ENCODE peak calls at places on chromosome 21, in ten cellular contexts. I, G, M, D, H, R, P, Z, Q and L are unnamed samples.

GRCh38 chr21:31470896-31471694 is 127.0 kb upstream of the TIAM1 start:
- DNase-seq in I (no peak), G (no peak), M (no peak), D (no peak), H (no peak), R (no peak), P (no peak), Z (no peak), Q (no peak), L (no peak)

GRCh38 chr21:36141513-36141925 is 6.6 kb downstream of the CBR3 start:
- DNase-seq in I (peak), G (peak), M (peak), D (peak), H (peak), R (peak), P (peak), Z (peak), Q (peak), L (peak)

GRCh38 chr21:33899199-33899598 is 16.4 kb downstream of the ATP5PO start:
- DNase-seq in I (no peak), G (no peak), M (no peak), D (no peak), H (no peak), R (no peak), P (no peak), Z (no peak), Q (peak), L (peak)

GRCh38 chr21:34352556-34352955 is 11.2 kb upstream of the KCNE2 start:
- DNase-seq in I (no peak), G (no peak), M (no peak), D (no peak), H (no peak), R (no peak), P (no peak), Z (no peak), Q (no peak), L (no peak)

GRCh38 chr21:29684106-29684505 is 255.7 kb downstream of the GRIK1 start:
- DNase-seq in I (no peak), G (no peak), M (no peak), D (no peak), H (no peak), R (no peak), P (no peak), Z (no peak), Q (no peak), L (no peak)

GRCh38 chr21:31162827-31163226 is 124.6 kb upstream of the KRTAP19-8 start:
- DNase-seq in I (no peak), G (no peak), M (no peak), D (no peak), H (no peak), R (no peak), P (no peak), Z (no peak), Q (no peak), L (no peak)

GRCh38 chr21:14210738-14211137 is at the start of gene LIPI:
- DNase-seq in I (no peak), G (no peak), M (no peak), D (no peak), H (no peak), R (no peak), P (no peak), Z (no peak), Q (no peak), L (no peak)

GRCh38 chr21:35323947-35324346 is 274.8 kb upstream of the RUNX1 start:
- DNase-seq in I (no peak), G (no peak), M (no peak), D (peak), H (no peak), R (no peak), P (peak), Z (no peak), Q (peak), L (no peak)

GRCh38 chr21:21003701-21004100 is 5.5 kb downstream of the NCAM2 start:
- DNase-seq in I (no peak), G (peak), M (no peak), D (no peak), H (no peak), R (peak), P (no peak), Z (peak), Q (no peak), L (no peak)

GRCh38 chr21:40053007-40053406 is 185.8 kb downstream of the PCP4 start:
- DNase-seq in I (peak), G (no peak), M (peak), D (peak), H (no peak), R (no peak), P (peak), Z (no peak), Q (peak), L (no peak)

GRCh38 chr21:34517039-34517438 is 5.0 kb upstream of the KCNE1 start:
- DNase-seq in I (no peak), G (no peak), M (no peak), D (no peak), H (no peak), R (no peak), P (no peak), Z (no peak), Q (no peak), L (no peak)

GRCh38 chr21:34072145-34073031 is 990 bp upstream of the MRPS6 start:
- DNase-seq in I (no peak), G (no peak), M (peak), D (no peak), H (no peak), R (no peak), P (no peak), Z (no peak), Q (peak), L (no peak)

DNA sequence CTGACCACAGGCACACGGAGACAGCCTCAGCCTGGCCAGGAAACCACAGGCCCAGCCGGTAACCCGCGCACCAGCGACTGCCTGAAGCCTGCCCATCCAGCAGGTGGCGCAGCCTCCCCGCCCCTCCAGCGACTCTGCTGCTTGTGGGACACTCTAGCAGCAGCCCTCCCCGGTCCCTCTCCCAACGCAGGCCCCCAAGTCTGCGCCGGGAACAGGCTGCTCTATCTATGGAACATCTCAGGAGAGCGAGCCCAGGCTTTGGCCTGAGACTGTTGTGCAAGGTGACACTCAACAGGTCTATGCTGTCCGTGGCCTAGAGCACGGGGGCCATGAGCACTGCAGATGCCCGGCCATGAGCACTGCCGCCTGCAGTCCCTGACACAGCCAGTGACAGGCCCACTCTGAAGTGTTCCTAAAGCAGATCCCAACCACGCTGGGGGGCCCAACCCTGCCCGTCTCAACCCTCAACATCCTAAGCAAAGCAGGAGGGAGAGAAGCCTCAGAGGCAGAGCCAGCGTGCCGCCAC is 28.4 kb downstream of the WDR4 start:
- DNase-seq in I (no peak), G (no peak), M (no peak), D (no peak), H (no peak), R (peak), P (no peak), Z (peak), Q (no peak), L (no peak)
- TF ChIP-seq POLR2A in I (no peak), G (no peak), M (no peak), D (no peak), H (no peak), R (no peak), P (no peak), Z (no peak), Q (no peak), L (no peak)

GRCh38 chr21:44089001-44089911 is 17.9 kb upstream of the PWP2 start:
- DNase-seq in I (peak), G (no peak), M (no peak), D (peak), H (no peak), R (no peak), P (no peak), Z (peak), Q (peak), L (peak)
- TF ChIP-seq POLR2A in I (no peak), G (no peak), M (no peak), D (peak), H (no peak), R (no peak), P (no peak), Z (no peak), Q (no peak), L (peak)

DNA sequence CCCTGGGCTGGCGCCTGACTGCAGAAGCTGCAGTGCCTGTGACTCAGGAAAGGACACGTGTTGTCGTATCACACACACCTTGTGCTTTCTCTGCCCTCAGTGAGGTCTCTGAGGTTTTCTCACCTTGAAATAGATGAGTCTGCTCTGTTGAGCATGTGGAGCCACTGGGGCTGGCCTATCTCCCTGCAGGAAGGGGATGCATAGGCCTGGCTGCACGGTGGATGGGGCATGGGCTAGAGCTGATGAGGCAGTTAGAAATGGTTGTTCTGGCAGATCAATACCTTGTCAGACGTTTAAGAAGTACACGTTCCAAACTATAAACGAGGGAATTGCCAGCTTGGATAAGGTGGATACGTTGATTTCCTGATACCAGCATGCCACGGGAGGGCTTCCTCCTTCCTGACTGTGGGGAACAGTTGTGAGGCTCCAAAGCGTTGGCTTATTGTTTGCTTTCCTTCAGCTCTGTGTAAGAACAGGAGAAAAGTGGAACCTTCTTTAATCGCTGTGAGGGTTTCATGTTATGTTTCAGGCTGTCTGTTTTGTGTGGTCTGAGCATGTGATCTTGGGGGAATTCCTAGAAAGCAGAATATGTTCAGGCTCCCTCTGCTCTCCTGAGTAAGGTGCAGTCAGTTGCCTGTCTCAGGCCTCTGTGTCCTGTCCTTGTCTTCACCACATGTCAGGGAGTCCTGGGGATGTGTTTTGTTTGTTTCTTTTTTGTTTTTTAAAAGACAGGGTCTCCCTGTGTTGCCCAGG is 44.8 kb downstream of the PCNT start:
- DNase-seq in I (no peak), G (no peak), M (no peak), D (no peak), H (no peak), R (no peak), P (no peak), Z (no peak), Q (no peak), L (no peak)
- TF ChIP-seq POLR2A in I (no peak), G (no peak), M (no peak), D (no peak), H (no peak), R (no peak), P (no peak), Z (no peak), Q (no peak), L (no peak)

GRCh38 chr21:37257967-37258877 is 8.9 kb downstream of the VPS26C start:
- DNase-seq in I (peak), G (peak), M (no peak), D (peak), H (no peak), R (peak), P (peak), Z (peak), Q (no peak), L (peak)
- TF ChIP-seq POLR2A in I (no peak), G (peak), M (no peak), D (peak), H (peak), R (peak), P (no peak), Z (no peak), Q (no peak), L (no peak)

GRCh38 chr21:38960251-38960650 is 154.5 kb downstream of the ETS2 start:
- DNase-seq in I (no peak), G (no peak), M (no peak), D (no peak), H (no peak), R (no peak), P (no peak), Z (no peak), Q (no peak), L (no peak)

GRCh38 chr21:38959686-38960049 is 153.9 kb downstream of the ETS2 start:
- DNase-seq in I (no peak), G (no peak), M (no peak), D (no peak), H (no peak), R (no peak), P (peak), Z (no peak), Q (no peak), L (no peak)

GRCh38 chr21:38957575-38958340 is 152.0 kb downstream of the ETS2 start:
- DNase-seq in I (no peak), G (no peak), M (no peak), D (no peak), H (no peak), R (no peak), P (no peak), Z (no peak), Q (no peak), L (peak)

GRCh38 chr21:38956791-38957571 is 151.3 kb downstream of the ETS2 start:
- DNase-seq in I (no peak), G (no peak), M (no peak), D (peak), H (no peak), R (peak), P (peak), Z (peak), Q (no peak), L (no peak)

GRCh38 chr21:38958940-38959685 is 153.4 kb downstream of the ETS2 start:
- DNase-seq in I (peak), G (peak), M (peak), D (peak), H (no peak), R (peak), P (peak), Z (peak), Q (no peak), L (no peak)
- TF ChIP-seq POLR2A in I (no peak), G (peak), M (peak), D (peak), H (no peak), R (peak), P (no peak), Z (no peak), Q (no peak), L (no peak)

GRCh38 chr21:44330698-44331097 is 8.5 kb downstream of the CFAP410 start:
- DNase-seq in I (no peak), G (no peak), M (no peak), D (no peak), H (no peak), R (no peak), P (no peak), Z (no peak), Q (no peak), L (no peak)

GRCh38 chr21:44329971-44330681 is 9.1 kb downstream of the CFAP410 start:
- DNase-seq in I (no peak), G (no peak), M (no peak), D (no peak), H (no peak), R (no peak), P (no peak), Z (no peak), Q (no peak), L (no peak)

GRCh38 chr21:44331650-44332306 is 7.4 kb downstream of the CFAP410 start:
- DNase-seq in I (no peak), G (no peak), M (no peak), D (no peak), H (no peak), R (no peak), P (no peak), Z (peak), Q (no peak), L (no peak)

GRCh38 chr21:44332383-44332782 is 6.8 kb downstream of the CFAP410 start:
- DNase-seq in I (no peak), G (no peak), M (no peak), D (no peak), H (no peak), R (no peak), P (no peak), Z (no peak), Q (no peak), L (no peak)

GRCh38 chr21:44331209-44331608 is 8.0 kb downstream of the CFAP410 start:
- DNase-seq in I (no peak), G (no peak), M (no peak), D (no peak), H (no peak), R (no peak), P (no peak), Z (no peak), Q (no peak), L (no peak)
- TF ChIP-seq POLR2A in I (no peak), G (no peak), M (no peak), D (no peak), H (no peak), R (no peak), P (no peak), Z (no peak), Q (no peak), L (no peak)

DNA sequence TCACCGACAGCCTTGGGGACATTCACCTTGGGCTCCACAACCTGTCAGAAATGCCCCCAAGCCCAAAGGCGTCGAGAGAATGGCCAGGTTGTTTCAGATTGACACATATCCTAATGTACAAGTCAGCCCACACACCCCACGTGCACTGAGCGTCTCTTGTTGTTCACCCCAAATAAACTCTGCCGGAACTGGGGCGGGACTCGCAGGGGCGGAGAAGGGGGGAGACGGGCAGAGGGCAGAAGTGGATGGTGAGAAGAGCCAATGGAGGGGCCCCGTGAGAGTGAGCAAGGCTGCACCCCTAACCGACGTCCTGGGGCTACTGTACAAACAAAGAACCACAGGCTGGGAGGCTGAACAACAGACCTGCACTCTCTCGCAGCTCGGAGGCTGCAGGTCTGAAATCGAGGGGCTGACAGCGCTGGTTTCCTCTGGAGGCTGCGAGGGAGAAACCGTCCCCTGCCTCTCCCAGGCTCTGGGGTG is 8.5 kb upstream of the UMODL1 start:
- DNase-seq in I (peak), G (no peak), M (no peak), D (peak), H (peak), R (peak), P (no peak), Z (peak), Q (peak), L (peak)
- TF ChIP-seq POLR2A in I (no peak), G (no peak), M (no peak), D (peak), H (no peak), R (no peak), P (no peak), Z (no peak), Q (no peak), L (peak)